ENCODE peak calls at places on chromosomes 13 and 19, in five cellular contexts. W is tibial artery; Y is ovary; B is GM23248; X is CD4-positive, alpha-beta memory T cell. V is an unnamed sample.

GRCh38 chr19:40717325-40717879 is 490 bp downstream of the ITPKC start:
- DNase-seq in Y (no peak), B (no peak), W (peak; percentile 45), X (no peak), V (no peak)

GRCh38 chr19:38303517-38304351 is at the start of gene C19orf33:
- DNase-seq in X (no peak), W (no peak), Y (no peak), B (peak; percentile 22), V (peak; percentile 52)

GRCh38 chr13:24217601-24218281 is 57.2 kb downstream of the SPATA13 start:
- DNase-seq in X (no peak), W (no peak), Y (no peak), B (peak; percentile 28), V (no peak)

GRCh38 chr13:92717857-92718256 is 508.8 kb upstream of the GPC6 start:
- DNase-seq in Y (no peak), W (no peak), X (no peak), B (no peak), V (no peak)

GRCh38 chr13:27172495-27172842 is 858 bp upstream of the USP12 start:
- DNase-seq in Y (no peak), X (no peak), W (no peak), B (peak; percentile 78), V (no peak)

GRCh38 chr13:41563501-41564001 is 106.2 kb downstream of the RGCC start:
- DNase-seq in X (no peak), W (no peak), B (peak; percentile 36), Y (no peak), V (no peak)

GRCh38 chr13:51848674-51849073 is 3.7 kb upstream of the TMEM272 start:
- DNase-seq in X (no peak), B (peak; percentile 43), Y (no peak), W (no peak), V (no peak)

GRCh38 chr19:10961073-10961762 is 388 bp downstream of the SMARCA4 start:
- DNase-seq in W (no peak), B (peak; percentile 71), X (no peak), Y (peak; percentile 44), V (no peak)

GRCh38 chr13:92842145-92842544 is 384.5 kb upstream of the GPC6 start:
- DNase-seq in W (no peak), B (peak; percentile 70), Y (no peak), X (no peak), V (no peak)

GRCh38 chr19:53577968-53578367 is 40.0 kb downstream of the ZNF331 start:
- DNase-seq in Y (peak; percentile 50), X (no peak), W (no peak), B (no peak), V (no peak)

GRCh38 chr13:43305416-43305815 is 282.0 kb downstream of the DNAJC15 start:
- DNase-seq in X (no peak), Y (no peak), W (no peak), B (peak; percentile 55), V (no peak)

GRCh38 chr13:46386426-46386995 is 541 bp downstream of the RUBCNL start:
- DNase-seq in B (peak; percentile 56), X (no peak), W (no peak), Y (no peak), V (no peak)

GRCh38 chr13:30164141-30164540 is 143.2 kb downstream of the KATNAL1 start:
- DNase-seq in Y (no peak), B (no peak), X (no peak), W (no peak), V (no peak)

GRCh38 chr13:34419025-34419424 is 523.0 kb upstream of the NBEA start:
- DNase-seq in Y (no peak), X (no peak), B (no peak), W (no peak), V (no peak)

GRCh38 chr19:10461047-10461949 is 41.0 kb downstream of the PDE4A start:
- DNase-seq in W (peak; percentile 91), Y (peak; percentile 95), B (peak; percentile 87), X (peak; percentile 84), V (peak; percentile 92)

GRCh38 chr19:7456964-7457541 is 31.8 kb downstream of the PEX11G start:
- DNase-seq in B (peak; percentile 24), Y (no peak), W (no peak), X (no peak), V (no peak)

GRCh38 chr19:56080669-56081401 is 40.3 kb downstream of the ZNF787 start:
- DNase-seq in W (peak; percentile 68), B (peak; percentile 86), X (peak; percentile 64), Y (peak; percentile 65), V (peak; percentile 82)

GRCh38 chr19:41641879-41642485 is 15.1 kb upstream of the CEACAM4 start:
- DNase-seq in Y (no peak), W (peak; percentile 53), B (peak; percentile 57), X (peak; percentile 69), V (no peak)

GRCh38 chr19:2170219-2170618 is 6.5 kb downstream of the DOT1L start:
- DNase-seq in Y (no peak), W (no peak), X (no peak), B (no peak), V (no peak)
- H3K4me1 ChIP-seq in Y (peaks cover 48% of the 10 kb centered on the region), W (peaks cover 67% of the 10 kb centered on the region), X (peaks cover 57% of the 10 kb centered on the region), B (peaks cover 52% of the 10 kb centered on the region), V (peaks cover 78% of the 10 kb centered on the region)

GRCh38 chr19:47176071-47176626 is 45.5 kb downstream of the SAE1 start:
- DNase-seq in W (no peak), Y (no peak), X (no peak), B (peak; percentile 81), V (no peak)
- H3K27ac ChIP-seq in W (peak overlapping the region; percentile 56), Y (peak overlapping the region; percentile 42), X (peak overlapping the region; percentile 39), B (peak overlapping the region; percentile 83), V (peak overlapping the region; percentile 72)

GRCh38 chr13:113489171-113489548 is 1.4 kb downstream of the DCUN1D2 start:
- DNase-seq in B (no peak), X (no peak), Y (no peak), W (no peak), V (no peak)
- H3K4me1 ChIP-seq in B (peaks cover 34% of the 10 kb centered on the region), X (peaks cover 40% of the 10 kb centered on the region), Y (peaks cover 12% of the 10 kb centered on the region), W (peaks cover 44% of the 10 kb centered on the region), V (no peaks in the 10 kb centered on the region)

GRCh38 chr13:98801626-98802418 is 49.4 kb upstream of the SLC15A1 start:
- DNase-seq in X (no peak), Y (no peak), W (no peak), B (no peak), V (peak; percentile 9)
- H3K27ac ChIP-seq in X (no peak overlapping the region), Y (no peak overlapping the region), W (no peak overlapping the region), B (no peak overlapping the region), V (no peak overlapping the region)

DNA sequence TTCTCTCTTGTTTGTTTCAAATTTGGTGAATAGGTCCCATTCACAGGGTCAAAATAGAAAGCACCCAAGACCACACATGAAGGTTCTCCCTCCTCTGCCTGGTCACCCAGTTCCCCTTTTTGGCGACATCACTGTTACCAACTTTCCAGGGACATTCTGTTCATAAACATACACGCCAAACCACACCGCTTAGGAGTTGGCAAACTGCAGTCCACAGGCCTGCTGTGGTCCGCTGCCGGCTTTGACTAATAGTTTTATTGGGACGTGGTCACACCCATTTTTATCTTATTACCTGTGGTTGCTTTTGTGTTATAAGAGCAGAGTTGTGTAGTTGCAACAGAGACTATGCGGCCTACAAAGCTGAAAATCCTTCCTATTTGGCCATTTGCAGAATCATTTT is 24.2 kb downstream of the UHRF1 start:
- DNase-seq in X (no peak), B (no peak), Y (no peak), W (no peak), V (no peak)
- H3K4me1 ChIP-seq in X (no peaks in the 10 kb centered on the region), B (peaks cover 10% of the 10 kb centered on the region), Y (no peaks in the 10 kb centered on the region), W (no peaks in the 10 kb centered on the region), V (no peaks in the 10 kb centered on the region)